ENCODE peak calls at places on chromosomes 3 and 15, in six cellular contexts. T is naive thymus-derived CD4-positive, alpha-beta T cell; U is SJSA1; E is A673; R is aorta; L is IMR-90. X is an unnamed sample.
A peak's percentile ranks its signal among the peaks of the same experiment; 100 is the strongest.

GRCh38 chr3:71456155-71456554 is 127.4 kb downstream of the FOXP1 start:
- DNase-seq in T (no peak), U (peak; percentile 35), E (no peak), R (no peak), L (peak; percentile 31), X (no peak)

GRCh38 chr3:5304789-5305680 is 117.5 kb downstream of the EDEM1 start:
- DNase-seq in T (no peak), U (peak; percentile 20), E (peak; percentile 57), R (no peak), L (peak; percentile 44), X (peak; percentile 60)

GRCh38 chr15:57440799-57441198 is 64.5 kb downstream of the CGNL1 start:
- DNase-seq in T (no peak), U (peak; percentile 58), E (no peak), R (no peak), L (peak; percentile 84), X (peak; percentile 39)

GRCh38 chr15:23038741-23039150 is 623 bp downstream of the TUBGCP5 start:
- DNase-seq in T (no peak), U (peak; percentile 65), E (no peak), R (no peak), L (peak; percentile 53), X (peak; percentile 37)

GRCh38 chr15:24899367-24899766 is 55.4 kb upstream of the SNRPN start:
- DNase-seq in T (no peak), U (no peak), E (no peak), R (no peak), L (peak; percentile 31), X (no peak)

GRCh38 chr15:62742409-62743171 is 300.0 kb upstream of the TPM1 start:
- DNase-seq in T (no peak), U (peak; percentile 71), E (peak; percentile 79), R (peak; percentile 76), L (peak; percentile 90), X (peak; percentile 54)

GRCh38 chr3:10437995-10438901 is 67.1 kb downstream of the ATP2B2 start:
- DNase-seq in T (no peak), U (peak; percentile 53), E (peak; percentile 21), R (peak; percentile 21), L (peak; percentile 96), X (no peak)

GRCh38 chr3:44870375-44871061 is 3.9 kb upstream of the TGM4 start:
- DNase-seq in T (no peak), U (no peak), E (no peak), R (no peak), L (no peak), X (no peak)

GRCh38 chr3:89300519-89300918 is 193.1 kb downstream of the EPHA3 start:
- DNase-seq in T (no peak), U (no peak), E (peak; percentile 46), R (no peak), L (no peak), X (no peak)

GRCh38 chr3:141828487-141829284 is 47.8 kb upstream of the ATP1B3 start:
- DNase-seq in T (no peak), U (no peak), E (no peak), R (no peak), L (peak; percentile 3), X (peak; percentile 60)

GRCh38 chr3:18301781-18302180 is 123.4 kb downstream of the SATB1 start:
- DNase-seq in T (no peak), U (no peak), E (no peak), R (no peak), L (no peak), X (no peak)

GRCh38 chr3:95775486-95776094 is 1038.8 kb upstream of the EPHA6 start:
- DNase-seq in T (no peak), U (no peak), E (no peak), R (no peak), L (no peak), X (peak; percentile 15)

GRCh38 chr15:99726333-99726732 is 6.9 kb downstream of the LYSMD4 start:
- DNase-seq in T (no peak), U (no peak), E (no peak), R (no peak), L (no peak), X (no peak)

DNA sequence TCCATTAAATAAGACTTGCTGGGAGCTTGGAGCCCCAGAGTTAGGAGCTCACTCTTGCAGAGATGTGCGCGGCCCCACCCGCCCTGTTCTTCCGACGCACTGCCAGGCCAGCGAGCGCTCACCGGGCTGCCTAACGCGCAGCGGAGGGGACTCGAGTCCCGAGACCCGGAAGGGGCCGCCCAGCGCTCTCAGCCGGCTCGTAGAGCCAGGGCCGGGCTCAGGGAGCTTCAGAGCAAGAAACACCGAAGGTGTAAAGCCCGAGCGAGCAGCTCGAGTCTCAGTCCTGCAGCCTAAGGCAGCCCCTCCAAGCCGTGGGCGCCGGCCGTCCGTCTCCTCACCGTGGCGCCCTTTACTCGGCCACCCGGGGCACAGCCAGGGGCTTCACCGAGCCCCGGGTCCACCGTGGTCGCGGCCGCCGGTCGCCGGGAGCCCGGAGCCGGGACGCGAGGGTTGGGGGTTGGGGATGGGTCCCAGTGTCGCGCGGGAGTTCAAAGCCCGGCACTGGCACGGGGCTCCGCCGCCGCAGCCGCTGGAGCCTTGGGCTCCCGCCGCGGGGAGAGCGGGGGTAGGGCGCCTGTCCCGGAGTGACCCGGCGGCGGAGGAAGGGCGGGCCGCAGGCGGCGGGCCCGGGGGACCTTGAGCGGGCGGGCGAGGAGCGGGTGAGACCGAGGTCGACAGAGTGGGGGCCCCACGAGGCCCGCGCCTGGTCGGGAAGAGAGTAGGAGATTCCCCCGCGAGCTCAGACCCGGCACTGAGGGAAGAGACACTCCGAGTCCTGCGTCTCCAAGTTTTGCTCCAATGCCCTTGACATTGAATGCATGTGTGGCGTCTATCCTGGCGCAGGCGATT is 26.9 kb upstream of the THRB start:
- DNase-seq in T (no peak), U (peak; percentile 56), E (peak; percentile 22), R (peak; percentile 77), L (no peak), X (no peak)
- H3K27ac ChIP-seq in T (no peak overlapping the region), U (peak overlapping the region; percentile 53), E (no peak overlapping the region), R (peak overlapping the region; percentile 32), L (no peak overlapping the region), X (peak overlapping the region; percentile 52)

GRCh38 chr3:112646623-112647022 is 5.7 kb upstream of the CCDC80 start:
- DNase-seq in T (no peak), U (no peak), E (no peak), R (no peak), L (no peak), X (no peak)
- H3K4me1 ChIP-seq in T (no peaks in the 10 kb centered on the region), U (peaks cover 67% of the 10 kb centered on the region), E (peaks cover 8% of the 10 kb centered on the region), R (no peaks in the 10 kb centered on the region), L (peaks cover 28% of the 10 kb centered on the region), X (peaks cover 44% of the 10 kb centered on the region)

GRCh38 chr3:53238881-53239280 is 16.9 kb downstream of the TKT start:
- DNase-seq in T (no peak), U (no peak), E (no peak), R (no peak), L (no peak), X (no peak)
- H3K27ac ChIP-seq in T (no peak overlapping the region), U (peak overlapping the region; percentile 11), E (no peak overlapping the region), R (no peak overlapping the region), L (peak overlapping the region; percentile 76), X (no peak overlapping the region)

DNA sequence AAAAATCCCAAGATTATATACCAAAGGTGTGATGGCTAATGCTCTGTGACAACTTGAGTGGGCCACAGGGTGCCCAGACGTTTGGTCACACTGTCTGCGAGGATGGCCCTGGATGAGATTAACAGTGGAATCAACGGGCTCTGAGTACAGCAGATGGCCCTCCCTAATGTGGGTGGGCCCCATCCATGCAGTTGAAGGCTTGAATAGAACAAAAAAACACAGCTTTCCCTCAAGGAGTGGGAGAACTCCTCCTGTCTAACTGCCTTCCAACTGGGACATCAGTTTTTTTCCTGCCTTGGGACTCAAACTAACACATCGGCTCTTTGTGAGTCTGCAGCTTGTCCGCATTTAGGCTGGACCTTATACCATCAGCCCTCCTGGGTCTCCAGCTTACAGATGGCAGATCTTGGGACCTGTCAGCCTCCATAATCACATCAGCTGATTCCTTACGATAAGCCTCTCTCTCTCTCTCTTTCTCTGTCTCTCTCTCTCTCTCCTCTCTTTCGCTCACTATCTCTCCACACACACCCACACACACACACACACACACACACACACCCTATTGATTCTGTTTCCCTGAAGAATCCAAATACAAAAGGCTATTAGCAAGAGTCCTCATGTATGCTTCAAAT is 20.8 kb downstream of the FAM174B start:
- DNase-seq in T (no peak), U (no peak), E (no peak), R (no peak), L (no peak), X (no peak)
- H3K4me1 ChIP-seq in T (no peaks in the 10 kb centered on the region), U (no peaks in the 10 kb centered on the region), E (no peaks in the 10 kb centered on the region), R (no peaks in the 10 kb centered on the region), L (peaks cover 8% of the 10 kb centered on the region), X (no peaks in the 10 kb centered on the region)

DNA sequence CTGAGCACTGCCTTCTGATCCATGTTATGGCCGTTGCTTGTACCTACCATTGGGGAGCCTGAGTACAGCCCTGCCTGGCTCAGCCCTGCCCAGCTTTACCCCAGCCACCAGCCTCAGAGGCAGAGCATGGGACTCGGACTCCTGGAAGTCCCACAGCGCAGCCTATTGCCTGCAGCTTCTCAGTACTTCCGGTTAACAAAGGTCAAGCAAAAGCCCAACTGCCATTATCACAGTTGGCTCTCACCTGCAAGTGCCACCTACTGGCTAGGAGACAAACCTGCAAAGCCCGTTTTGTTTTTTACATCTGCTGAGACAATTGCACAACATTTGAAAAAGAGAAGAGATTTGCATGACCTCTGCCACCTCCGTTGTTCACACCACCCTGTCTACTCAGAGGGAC is 1081.7 kb downstream of the NAALADL2 start:
- DNase-seq in T (no peak), U (no peak), E (peak; percentile 4), R (peak; percentile 40), L (no peak), X (no peak)
- H3K27ac ChIP-seq in T (no peak overlapping the region), U (no peak overlapping the region), E (no peak overlapping the region), R (no peak overlapping the region), L (no peak overlapping the region), X (no peak overlapping the region)

GRCh38 chr3:169583269-169583668 is 80.2 kb downstream of the MECOM start:
- DNase-seq in T (no peak), U (no peak), E (no peak), R (no peak), L (no peak), X (no peak)
- H3K4me1 ChIP-seq in T (no peaks in the 10 kb centered on the region), U (no peaks in the 10 kb centered on the region), E (no peaks in the 10 kb centered on the region), R (no peaks in the 10 kb centered on the region), L (no peaks in the 10 kb centered on the region), X (no peaks in the 10 kb centered on the region)

DNA sequence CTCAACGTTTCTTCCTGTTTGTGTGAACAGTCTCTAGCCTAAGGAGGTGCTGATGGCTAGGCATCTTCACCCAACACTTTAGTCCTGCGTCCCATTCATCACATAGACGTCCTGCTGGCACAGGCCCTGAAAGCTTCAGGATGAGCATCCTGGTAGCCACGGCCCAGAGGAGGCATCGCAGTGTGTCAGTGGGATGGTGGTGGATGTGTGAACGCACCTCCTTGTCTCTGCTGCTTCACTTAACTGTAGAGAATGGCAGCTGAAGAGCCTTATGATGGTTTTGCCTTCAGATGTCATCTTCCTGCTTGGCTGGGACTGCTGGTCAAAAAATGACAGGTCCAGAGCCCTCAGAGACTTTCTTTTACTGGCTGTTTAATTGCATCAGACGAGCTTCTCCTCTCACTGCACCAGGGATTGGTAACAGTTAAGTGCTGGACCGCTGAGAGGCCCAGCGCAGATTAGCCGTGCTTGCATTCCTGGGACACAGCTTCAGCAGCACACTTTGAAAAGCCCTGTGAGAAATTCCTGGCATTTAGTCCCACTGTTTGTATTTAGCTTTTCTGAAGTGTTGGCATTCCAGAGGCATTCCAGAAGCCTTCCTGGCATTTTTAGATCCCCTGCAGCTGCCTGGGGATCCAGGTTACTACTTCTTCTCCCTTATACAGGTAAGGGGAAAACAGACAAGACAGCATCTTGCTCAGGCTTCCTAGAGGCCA is 132.4 kb upstream of the PLXNA1 start:
- DNase-seq in T (no peak), U (peak; percentile 82), E (no peak), R (no peak), L (peak; percentile 78), X (no peak)
- H3K27ac ChIP-seq in T (no peak overlapping the region), U (peak overlapping the region; percentile 59), E (no peak overlapping the region), R (no peak overlapping the region), L (peak overlapping the region; percentile 79), X (no peak overlapping the region)

GRCh38 chr3:50274371-50275104 is 4.3 kb upstream of the LSMEM2 start:
- DNase-seq in T (peak; percentile 49), U (peak; percentile 54), E (peak; percentile 60), R (peak; percentile 69), L (peak; percentile 57), X (no peak)
- H3K4me1 ChIP-seq in T (peaks cover 22% of the 10 kb centered on the region), U (peaks cover 17% of the 10 kb centered on the region), E (no peaks in the 10 kb centered on the region), R (no peaks in the 10 kb centered on the region), L (peaks cover 18% of the 10 kb centered on the region), X (peaks cover 3% of the 10 kb centered on the region)

X was measured in foreskin keratinocyte.